ENCODE peak calls at places on chromosomes 1 and 21, in four cellular contexts. O is fibroblast of lung, J is A673, G is K562. R is an unnamed sample.
A peak's percentile ranks its signal among the peaks of the same experiment; 100 is the strongest.

GRCh38 chr1:108595510-108595909 is 35.6 kb downstream of the EEIG2 start:
- DNase-seq in O (peak; percentile 68), G (no peak), J (peak; percentile 80), R (no peak)

GRCh38 chr1:209409786-209410185 is 173.7 kb upstream of the CAMK1G start:
- DNase-seq in J (no peak), O (peak; percentile 37), G (no peak), R (no peak)

GRCh38 chr21:18153063-18153462 is 91.6 kb upstream of the CHODL start:
- DNase-seq in J (peak; percentile 5), O (no peak), G (no peak), R (peak; percentile 5)

GRCh38 chr21:38807481-38807880 is 1.8 kb downstream of the ETS2 start:
- DNase-seq in G (no peak), O (peak; percentile 57), J (peak; percentile 21), R (no peak)

GRCh38 chr21:44517175-44517899 is 22.7 kb downstream of the KRTAP10-1 start:
- DNase-seq in J (peak; percentile 48), G (peak; percentile 89), O (peak; percentile 6), R (peak; percentile 95)

GRCh38 chr1:113858418-113858817 is 13.1 kb downstream of the PTPN22 start:
- DNase-seq in J (no peak), O (no peak), G (no peak), R (no peak)

GRCh38 chr1:174839211-174839610 is 160.5 kb upstream of the CACYBP start:
- DNase-seq in O (peak; percentile 30), G (no peak), J (no peak), R (no peak)

GRCh38 chr1:58331156-58331555 is 215.4 kb downstream of the OMA1 start:
- DNase-seq in J (no peak), G (no peak), O (no peak), R (no peak)

GRCh38 chr1:25649041-25649440 is 32.5 kb downstream of the MAN1C1 start:
- DNase-seq in G (no peak), J (no peak), O (no peak), R (no peak)

GRCh38 chr21:30719401-30719800 is 824 bp upstream of the KRTAP21-3 start:
- DNase-seq in O (no peak), G (no peak), J (no peak), R (no peak)

GRCh38 chr1:3707298-3707938 is 44.8 kb upstream of the CCDC27 start:
- DNase-seq in O (no peak), G (no peak), J (no peak), R (no peak)

GRCh38 chr1:213989740-213990472 is 2.1 kb downstream of the PROX1 start:
- DNase-seq in J (no peak), G (no peak), O (no peak), R (peak; percentile 28)

GRCh38 chr1:4965346-4965726 is 310.9 kb downstream of the AJAP1 start:
- DNase-seq in G (no peak), O (no peak), J (no peak), R (no peak)

GRCh38 chr1:170168263-170168662 is 22.5 kb downstream of the NTMT2 start:
- DNase-seq in G (no peak), J (peak; percentile 18), O (peak; percentile 74), R (no peak)

GRCh38 chr1:37884145-37884544 is 24.8 kb upstream of the MTF1 start:
- DNase-seq in G (no peak), O (no peak), J (no peak), R (no peak)
- H3K36me3 ChIP-seq in G (peaks cover 77% of the 10 kb centered on the region), O (peaks cover 10% of the 10 kb centered on the region), J (peaks cover 26% of the 10 kb centered on the region), R (peaks cover 3% of the 10 kb centered on the region)

GRCh38 chr1:47187226-47187925 is 2.5 kb downstream of the PDZK1IP1 start:
- DNase-seq in O (no peak), J (no peak), G (no peak), R (no peak)
- H3K36me3 ChIP-seq in O (no peaks in the 10 kb centered on the region), J (no peaks in the 10 kb centered on the region), G (no peaks in the 10 kb centered on the region), R (no peaks in the 10 kb centered on the region)

GRCh38 chr1:19376428-19377372 is 64.6 kb downstream of the SLC66A1 start:
- DNase-seq in G (no peak), O (no peak), J (no peak), R (no peak)
- H3K36me3 ChIP-seq in G (peaks cover 64% of the 10 kb centered on the region), O (peaks cover 18% of the 10 kb centered on the region), J (peaks cover 24% of the 10 kb centered on the region), R (peaks cover 8% of the 10 kb centered on the region)

GRCh38 chr21:16198546-16198945 is 468.8 kb downstream of the USP25 start:
- DNase-seq in J (no peak), G (no peak), O (no peak), R (no peak)
- H3K36me3 ChIP-seq in J (no peaks in the 10 kb centered on the region), G (no peaks in the 10 kb centered on the region), O (no peaks in the 10 kb centered on the region), R (no peaks in the 10 kb centered on the region)

GRCh38 chr1:15938628-15939161 is 37.2 kb downstream of the ZBTB17 start:
- DNase-seq in O (no peak), J (no peak), G (no peak), R (no peak)
- H3K36me3 ChIP-seq in O (peaks cover 35% of the 10 kb centered on the region), J (peaks cover 90% of the 10 kb centered on the region), G (peaks cover 99% of the 10 kb centered on the region), R (peaks cover 54% of the 10 kb centered on the region)

R was measured in BE2C.